ENCODE peak calls at places on chromosomes 11 and 22, in nine cellular contexts. N is NCI-H187 treated with DMSO at 0.1 percent for 48 hours; B is hepatocyte; T is HCT116; K is activated naive CD4-positive, alpha-beta T cell treated with anti-CD3 and anti-CD28 coated beads for 36 hours; L is NCI-H1105 treated with DMSO at 0.1 percent for 48 hours; Q is GM13977; D is foreskin fibroblast; O is GM04504. Z is an unnamed sample.

GRCh38 chr11:116373107-116373506 is 399.7 kb downstream of the BUD13 start:
- DNase-seq in T (no peak), L (peak), D (no peak), N (no peak), O (no peak), Q (no peak), K (no peak), B (no peak), Z (no peak)

GRCh38 chr11:73995731-73996130 is 13.1 kb upstream of the UCP2 start:
- DNase-seq in K (peak), B (no peak), N (no peak), T (no peak), O (no peak), L (no peak), D (no peak), Q (no peak), Z (no peak)

GRCh38 chr22:45460288-45461109 is 42.2 kb upstream of the FBLN1 start:
- DNase-seq in Q (no peak), K (no peak), T (no peak), L (no peak), B (peak), D (peak), O (peak), N (no peak), Z (no peak)

GRCh38 chr22:26918236-26918635 is 260.8 kb downstream of the MIAT start:
- DNase-seq in Q (no peak), T (peak), K (no peak), N (no peak), B (no peak), O (no peak), D (no peak), L (no peak), Z (no peak)

GRCh38 chr22:44404341-44405020 is 91.7 kb upstream of the SHISAL1 start:
- DNase-seq in L (no peak), O (no peak), Q (no peak), B (no peak), T (no peak), N (no peak), D (no peak), K (no peak), Z (no peak)

GRCh38 chr22:36738416-36739020 is 35.0 kb upstream of the CACNG2 start:
- DNase-seq in D (no peak), T (no peak), Q (no peak), B (no peak), K (no peak), O (no peak), N (no peak), L (no peak), Z (no peak)

GRCh38 chr11:72507050-72507449 is 72.7 kb upstream of the CLPB start:
- DNase-seq in L (no peak), D (no peak), N (no peak), B (no peak), K (no peak), Q (no peak), O (no peak), T (no peak), Z (no peak)

GRCh38 chr11:76653674-76654309 is 16.8 kb downstream of the LRRC32 start:
- DNase-seq in Q (no peak), O (peak), T (no peak), N (no peak), K (no peak), L (no peak), B (peak), D (peak), Z (no peak)

GRCh38 chr11:24593332-24593731 is 96.5 kb downstream of the LUZP2 start:
- DNase-seq in B (no peak), L (no peak), K (no peak), O (no peak), N (no peak), D (no peak), Q (no peak), T (no peak), Z (no peak)

GRCh38 chr11:16933756-16934603 is 80.2 kb downstream of the PLEKHA7 start:
- DNase-seq in T (no peak), D (no peak), N (no peak), O (no peak), Q (no peak), K (no peak), L (no peak), B (peak), Z (no peak)

GRCh38 chr11:69500285-69501120 is 19.0 kb downstream of the LINC01488 start:
- DNase-seq in Q (no peak), N (no peak), T (no peak), L (no peak), K (no peak), D (no peak), O (no peak), B (no peak), Z (no peak)

GRCh38 chr22:25628494-25628893 is 64.0 kb downstream of the GRK3 start:
- DNase-seq in T (no peak), O (no peak), L (peak), B (no peak), D (no peak), Q (no peak), N (no peak), K (no peak), Z (no peak)